ENCODE peak calls at places on chromosomes 2 and 18, in four cellular contexts. Y, F, E and Z are unnamed samples.
A peak's percentile ranks its signal among the peaks of the same experiment; 100 is the strongest.

GRCh38 chr18:23069481-23069880 is 65.8 kb upstream of the CABLES1 start:
- DNase-seq in Y (no peak), F (no peak), E (no peak), Z (no peak)

GRCh38 chr2:158509928-158510797 is 53.4 kb downstream of the PKP4 start:
- DNase-seq in Y (no peak), F (peak; percentile 17), E (no peak), Z (no peak)

GRCh38 chr18:23631746-23632145 is 31.0 kb downstream of the ANKRD29 start:
- DNase-seq in Y (no peak), F (no peak), E (no peak), Z (no peak)

GRCh38 chr2:172094319-172095145 is 8.2 kb downstream of the DLX2 start:
- DNase-seq in Y (no peak), F (no peak), E (peak; percentile 74), Z (peak; percentile 72)

GRCh38 chr2:98555681-98556080 is 52.6 kb downstream of the COA5 start:
- DNase-seq in Y (no peak), F (no peak), E (no peak), Z (no peak)

GRCh38 chr2:232960862-232961261 is 52.2 kb downstream of the NGEF start:
- DNase-seq in Y (no peak), F (no peak), E (no peak), Z (peak; percentile 49)

GRCh38 chr2:15761056-15761455 is 169.4 kb downstream of the DDX1 start:
- DNase-seq in Y (no peak), F (no peak), E (peak; percentile 40), Z (no peak)

GRCh38 chr2:217057773-217058172 is 197.9 kb upstream of the TNP1 start:
- DNase-seq in Y (no peak), F (no peak), E (no peak), Z (no peak)

GRCh38 chr2:206113148-206113547 is 27.2 kb upstream of the INO80D start:
- DNase-seq in Y (peak; percentile 2), F (peak; percentile 32), E (no peak), Z (no peak)

GRCh38 chr2:119486886-119487285 is 37.4 kb downstream of the SCTR start:
- DNase-seq in Y (no peak), F (peak; percentile 36), E (no peak), Z (no peak)

GRCh38 chr2:211085056-211085680 is 528.8 kb downstream of the CPS1 start:
- DNase-seq in Y (peak; percentile 22), F (peak; percentile 64), E (no peak), Z (no peak)

GRCh38 chr18:48973731-48974130 is 23.0 kb upstream of the SMAD7 start:
- DNase-seq in Y (no peak), F (no peak), E (no peak), Z (no peak)

GRCh38 chr2:188997276-188997675 is 23.1 kb downstream of the COL3A1 start:
- DNase-seq in Y (no peak), F (peak; percentile 60), E (no peak), Z (no peak)

GRCh38 chr2:29910960-29911359 is 10.4 kb downstream of the ALK start:
- DNase-seq in Y (no peak), F (no peak), E (no peak), Z (no peak)

GRCh38 chr2:177242136-177242987 is 22.2 kb downstream of the NFE2L2 start:
- DNase-seq in Y (peak; percentile 74), F (peak; percentile 94), E (no peak), Z (no peak)

GRCh38 chr2:38959938-38960608 is 70.4 kb downstream of the ARHGEF33 start:
- DNase-seq in Y (peak; percentile 73), F (peak; percentile 90), E (peak; percentile 92), Z (no peak)

GRCh38 chr2:157470321-157470720 is 26.4 kb upstream of the CYTIP start:
- DNase-seq in Y (no peak), F (no peak), E (no peak), Z (no peak)

GRCh38 chr18:10006261-10006903 is 92.6 kb downstream of the VAPA start:
- DNase-seq in Y (no peak), F (peak; percentile 70), E (no peak), Z (peak; percentile 44)

GRCh38 chr2:96527052-96527964 is 9.2 kb upstream of the ARID5A start:
- DNase-seq in Y (no peak), F (peak; percentile 56), E (peak; percentile 87), Z (peak; percentile 34)

GRCh38 chr2:172103471-172104292 is 982 bp upstream of the DLX2 start:
- DNase-seq in Y (peak; percentile 76), F (peak; percentile 92), E (peak; percentile 94), Z (peak; percentile 82)

GRCh38 chr2:177598321-177598922 is 205.8 kb downstream of the AGPS start:
- DNase-seq in Y (no peak), F (peak; percentile 78), E (no peak), Z (peak; percentile 56)

GRCh38 chr2:84858123-84858522 is 22.8 kb downstream of the TRABD2A start:
- DNase-seq in Y (no peak), F (no peak), E (no peak), Z (no peak)

GRCh38 chr2:241565413-241565812 is 6.9 kb downstream of the BOK start:
- DNase-seq in Y (no peak), F (no peak), E (peak; percentile 63), Z (no peak)

GRCh38 chr18:74457043-74457742 is at the start of gene DIPK1C:
- DNase-seq in Y (no peak), F (no peak), E (no peak), Z (no peak)

GRCh38 chr2:227607969-227608368 is 6.7 kb downstream of the SCYGR3 start:
- DNase-seq in Y (peak; percentile 10), F (peak; percentile 19), E (no peak), Z (no peak)

GRCh38 chr2:43845181-43845580 is 6.4 kb downstream of the ABCG8 start:
- DNase-seq in Y (no peak), F (no peak), E (no peak), Z (no peak)

GRCh38 chr2:11837875-11838734 is 91.7 kb downstream of the LPIN1 start:
- DNase-seq in Y (no peak), F (no peak), E (no peak), Z (no peak)

GRCh38 chr2:21395366-21395765 is 271.6 kb downstream of the TDRD15 start:
- DNase-seq in Y (no peak), F (no peak), E (no peak), Z (no peak)

GRCh38 chr2:107108556-107108955 is 222.6 kb upstream of the ST6GAL2 start:
- DNase-seq in Y (peak; percentile 83), F (peak; percentile 2), E (no peak), Z (no peak)

GRCh38 chr18:46794607-46795006 is 37.8 kb upstream of the ST8SIA5 start:
- DNase-seq in Y (no peak), F (no peak), E (no peak), Z (no peak)

GRCh38 chr18:11078491-11078890 is 70.9 kb downstream of the PIEZO2 start:
- DNase-seq in Y (peak; percentile 10), F (no peak), E (no peak), Z (no peak)

GRCh38 chr2:27069961-27070618 is 1.4 kb downstream of the OST4 start:
- DNase-seq in Y (no peak), F (no peak), E (peak; percentile 51), Z (no peak)
- H3K4me3 ChIP-seq in Y (peak overlapping the region; percentile 99), F (peak overlapping the region; percentile 100), E (no peak overlapping the region), Z (peak overlapping the region; percentile 92)

DNA sequence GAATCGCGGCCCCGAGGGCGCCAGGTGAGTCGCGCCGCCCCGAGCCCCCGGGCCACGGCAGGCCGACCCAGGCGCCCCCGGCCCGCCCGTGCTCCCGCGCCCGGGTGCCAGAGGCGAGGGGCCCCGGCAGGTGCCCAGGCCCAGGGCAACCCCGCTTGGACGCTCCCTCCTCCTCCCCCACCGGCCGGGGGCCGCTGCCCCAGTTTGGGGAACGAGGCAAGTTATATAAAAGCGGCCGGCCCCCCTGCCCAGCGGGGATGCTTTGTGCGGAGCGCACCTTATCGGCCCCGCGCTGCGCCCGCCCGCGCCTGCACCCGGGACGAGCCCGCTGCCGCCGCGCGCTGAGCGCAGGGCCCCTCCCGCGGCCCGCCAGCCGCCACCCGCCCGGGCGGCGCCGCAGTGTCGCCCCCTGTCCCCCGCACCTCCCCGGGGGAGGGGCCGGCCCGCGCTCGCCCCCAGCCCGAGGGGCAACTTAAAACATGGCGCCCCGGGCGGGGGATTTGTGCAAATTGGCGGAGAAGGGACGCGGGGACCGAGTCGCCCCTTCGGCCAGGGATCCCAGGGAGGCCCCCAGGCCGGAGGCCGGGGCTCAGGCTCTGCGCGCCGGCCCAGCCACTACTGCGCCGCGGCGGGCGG is 643 bp downstream of the EPB41L3 start:
- DNase-seq in Y (no peak), F (no peak), E (no peak), Z (no peak)
- H3K4me3 ChIP-seq in Y (peak overlapping the region; percentile 64), F (peak overlapping the region; percentile 64), E (peak overlapping the region; percentile 52), Z (no peak overlapping the region)

GRCh38 chr2:66573866-66574265 is 138.9 kb downstream of the MEIS1 start:
- DNase-seq in Y (no peak), F (no peak), E (no peak), Z (no peak)
- H3K4me3 ChIP-seq in Y (no peak overlapping the region), F (no peak overlapping the region), E (no peak overlapping the region), Z (no peak overlapping the region)

DNA sequence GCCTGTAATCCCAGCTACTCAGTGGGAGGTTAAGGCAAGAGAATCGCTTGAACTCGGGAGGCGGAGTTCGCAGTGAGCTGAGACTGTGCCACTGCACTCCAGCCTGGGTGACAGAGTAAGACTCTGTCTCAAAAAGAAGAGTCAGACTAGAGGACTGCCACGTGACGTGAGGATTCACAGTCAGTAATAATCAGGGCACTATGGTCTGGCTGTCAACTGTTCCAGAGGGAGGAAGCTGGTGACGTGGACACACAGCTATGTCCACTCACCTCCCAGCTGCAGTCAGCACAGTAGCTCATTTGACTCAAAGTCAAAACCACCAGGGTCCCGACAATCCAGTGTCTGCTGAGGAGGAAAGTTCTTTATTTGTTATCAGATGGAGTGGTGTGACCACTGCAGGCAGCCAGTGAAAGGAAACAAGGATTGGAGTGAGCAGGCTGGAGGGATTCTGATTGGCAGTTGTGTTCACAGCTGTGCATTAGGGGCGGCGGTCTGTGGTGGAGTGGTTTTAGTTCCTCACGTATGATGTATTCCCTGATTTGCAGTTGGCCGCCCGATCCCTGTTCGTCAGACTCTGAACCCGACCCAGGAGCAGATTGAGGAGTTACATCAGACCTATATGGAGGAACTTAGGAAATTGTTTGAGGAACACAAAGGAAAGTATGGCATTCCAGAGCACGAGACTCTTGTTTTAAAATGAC is 37.9 kb downstream of the MOGAT1 start:
- DNase-seq in Y (peak; percentile 100), F (peak; percentile 98), E (peak; percentile 88), Z (peak; percentile 98)
- H3K4me3 ChIP-seq in Y (peak overlapping the region; percentile 12), F (peak overlapping the region; percentile 34), E (no peak overlapping the region), Z (peak overlapping the region; percentile 19)

GRCh38 chr2:74502720-74503505 is 3.5 kb upstream of the LBX2 start:
- DNase-seq in Y (peak; percentile 74), F (peak; percentile 92), E (peak; percentile 93), Z (peak; percentile 89)

GRCh38 chr2:74501335-74502071 is 2.1 kb upstream of the LBX2 start:
- DNase-seq in Y (no peak), F (no peak), E (no peak), Z (no peak)

GRCh38 chr2:74503506-74504475 is 3.7 kb downstream of the PCGF1 start:
- DNase-seq in Y (no peak), F (peak; percentile 56), E (no peak), Z (no peak)

GRCh38 chr2:74500578-74500946 is 1.2 kb upstream of the LBX2 start:
- DNase-seq in Y (no peak), F (no peak), E (no peak), Z (no peak)

GRCh38 chr2:74502147-74502719 is 2.8 kb upstream of the LBX2 start:
- DNase-seq in Y (no peak), F (peak; percentile 28), E (no peak), Z (peak; percentile 20)
- H3K4me3 ChIP-seq in Y (peak overlapping the region; percentile 68), F (peak overlapping the region; percentile 69), E (no peak overlapping the region), Z (peak overlapping the region; percentile 53)